ENCODE peak calls at places on chromosomes 2 and 18, in four cellular contexts. One of them, this sample, is unnamed.

GRCh38 chr2:213248637-213249036 is 35.6 kb upstream of the SPAG16 start:
- DNase-seq in hippocampal formation: no peak
- DNase-seq in HepG2: peak; percentile 15
- DNase-seq in cardiac muscle cell: no peak
- DNase-seq in this sample: no peak

GRCh38 chr2:216478791-216479190 is 19.9 kb upstream of the RPL37A start:
- DNase-seq in hippocampal formation: no peak
- DNase-seq in HepG2: no peak
- DNase-seq in cardiac muscle cell: no peak
- DNase-seq in this sample: no peak

GRCh38 chr18:13216092-13216582 is 2.4 kb upstream of the LDLRAD4 start:
- DNase-seq in hippocampal formation: peak; percentile 73
- DNase-seq in HepG2: peak; percentile 66
- DNase-seq in cardiac muscle cell: peak; percentile 78
- DNase-seq in this sample: no peak

GRCh38 chr2:492178-492577 is 185.0 kb downstream of the TMEM18 start:
- DNase-seq in hippocampal formation: no peak
- DNase-seq in HepG2: no peak
- DNase-seq in cardiac muscle cell: no peak
- DNase-seq in this sample: no peak

GRCh38 chr2:159046966-159047365 is 78.5 kb downstream of the TANC1 start:
- DNase-seq in hippocampal formation: no peak
- DNase-seq in HepG2: no peak
- DNase-seq in cardiac muscle cell: no peak
- DNase-seq in this sample: no peak

GRCh38 chr2:236795176-236795860 is 225.7 kb downstream of the ACKR3 start:
- DNase-seq in hippocampal formation: no peak
- DNase-seq in HepG2: no peak
- DNase-seq in cardiac muscle cell: no peak
- DNase-seq in this sample: no peak

GRCh38 chr2:105749583-105750399 is 5.1 kb downstream of the NCK2 start:
- DNase-seq in hippocampal formation: no peak
- DNase-seq in HepG2: no peak
- DNase-seq in cardiac muscle cell: no peak
- DNase-seq in this sample: no peak

GRCh38 chr18:40348196-40348595 is 1606.8 kb upstream of the PIK3C3 start:
- DNase-seq in hippocampal formation: no peak
- DNase-seq in HepG2: no peak
- DNase-seq in cardiac muscle cell: no peak
- DNase-seq in this sample: no peak

GRCh38 chr2:177343773-177344172 is 48.8 kb upstream of the AGPS start:
- DNase-seq in hippocampal formation: no peak
- DNase-seq in HepG2: no peak
- DNase-seq in cardiac muscle cell: no peak
- DNase-seq in this sample: no peak

GRCh38 chr2:102428573-102428972 is 5.6 kb downstream of the IL18RAP start:
- DNase-seq in hippocampal formation: no peak
- DNase-seq in HepG2: no peak
- DNase-seq in cardiac muscle cell: no peak
- DNase-seq in this sample: no peak

GRCh38 chr2:239290618-239291504 is 110.0 kb downstream of the HDAC4 start:
- DNase-seq in hippocampal formation: peak; percentile 39
- DNase-seq in HepG2: no peak
- DNase-seq in cardiac muscle cell: peak; percentile 32
- DNase-seq in this sample: no peak

GRCh38 chr18:48801728-48802542 is 148.8 kb downstream of the SMAD7 start:
- DNase-seq in hippocampal formation: no peak
- DNase-seq in HepG2: no peak
- DNase-seq in cardiac muscle cell: no peak
- DNase-seq in this sample: peak; percentile 70

GRCh38 chr2:197847666-197848401 is 43.4 kb downstream of the PLCL1 start:
- DNase-seq in hippocampal formation: no peak
- DNase-seq in HepG2: no peak
- DNase-seq in cardiac muscle cell: no peak
- DNase-seq in this sample: no peak

GRCh38 chr2:219045937-219046550 is 4.7 kb upstream of the CFAP65 start:
- DNase-seq in hippocampal formation: no peak
- DNase-seq in HepG2: no peak
- DNase-seq in cardiac muscle cell: peak; percentile 82
- DNase-seq in this sample: peak; percentile 82

GRCh38 chr2:152594022-152594712 is 123.1 kb downstream of the PRPF40A start:
- DNase-seq in hippocampal formation: no peak
- DNase-seq in HepG2: no peak
- DNase-seq in cardiac muscle cell: no peak
- DNase-seq in this sample: no peak

GRCh38 chr2:15668611-15669305 is 77.1 kb downstream of the DDX1 start:
- DNase-seq in hippocampal formation: no peak
- DNase-seq in HepG2: peak; percentile 54
- DNase-seq in cardiac muscle cell: no peak
- DNase-seq in this sample: no peak

GRCh38 chr2:240568678-240569522 is 616 bp downstream of the RNPEPL1 start:
- DNase-seq in hippocampal formation: peak; percentile 57
- DNase-seq in HepG2: no peak
- DNase-seq in cardiac muscle cell: peak; percentile 67
- DNase-seq in this sample: peak; percentile 26